ENCODE peak calls at places on chromosomes 11 and 22, in seven cellular contexts. V is activated CD4-positive, alpha-beta T cell treated with anti-CD3 and anti-CD28 coated beads for 36 hours; C is amniotic epithelial cell; W is stomach; T is AG08396; G is H54; Q is cardiac septum. E is an unnamed sample.

GRCh38 chr11:37858398-37858797 is 1260.4 kb upstream of the RAG2 start:
- DNase-seq in V (no peak), C (no peak), W (no peak), T (no peak), G (peak; percentile 1), Q (no peak), E (no peak)

GRCh38 chr11:45285289-45285828 is 782 bp downstream of the SYT13 start:
- DNase-seq in V (no peak), C (no peak), W (no peak), T (no peak), G (no peak), Q (no peak), E (no peak)

GRCh38 chr11:96292291-96293010 is 50.5 kb downstream of the MAML2 start:
- DNase-seq in V (no peak), C (no peak), W (no peak), T (no peak), G (no peak), Q (no peak), E (no peak)

GRCh38 chr11:116691779-116692178 is 81.0 kb downstream of the BUD13 start:
- DNase-seq in V (peak; percentile 77), C (no peak), W (peak; percentile 56), T (peak; percentile 78), G (peak; percentile 35), Q (no peak), E (peak; percentile 93)

GRCh38 chr11:122695076-122695620 is 39.6 kb downstream of the UBASH3B start:
- DNase-seq in V (no peak), C (peak; percentile 42), W (no peak), T (no peak), G (no peak), Q (no peak), E (no peak)

GRCh38 chr11:127003260-127003981 is 2.9 kb upstream of the KIRREL3 start:
- DNase-seq in V (peak; percentile 27), C (no peak), W (no peak), T (peak; percentile 80), G (no peak), Q (no peak), E (peak; percentile 86)

GRCh38 chr11:132980721-132981120 is 551.6 kb downstream of the OPCML start:
- DNase-seq in V (no peak), C (no peak), W (no peak), T (no peak), G (no peak), Q (no peak), E (no peak)

GRCh38 chr11:66333896-66334604 is 2.2 kb downstream of the RIN1 start:
- DNase-seq in V (no peak), C (no peak), W (no peak), T (no peak), G (no peak), Q (no peak), E (peak; percentile 57)

GRCh38 chr11:76783901-76784813 is 1.0 kb downstream of the TSKU start:
- DNase-seq in V (peak; percentile 29), C (peak; percentile 76), W (peak; percentile 56), T (peak; percentile 75), G (peak; percentile 79), Q (no peak), E (peak; percentile 98)

GRCh38 chr22:33049125-33049729 is 9.0 kb downstream of the SYN3 start:
- DNase-seq in V (peak; percentile 79), C (peak; percentile 53), W (peak; percentile 80), T (peak; percentile 87), G (peak; percentile 26), Q (peak; percentile 83), E (peak; percentile 95)

GRCh38 chr22:21106000-21106399 is 60.3 kb downstream of the LRRC74B start:
- DNase-seq in V (no peak), C (no peak), W (no peak), T (no peak), G (no peak), Q (no peak), E (no peak)

GRCh38 chr11:120137187-120137610 is 714 bp downstream of the TRIM29 start:
- DNase-seq in V (no peak), C (no peak), W (peak; percentile 23), T (no peak), G (no peak), Q (peak; percentile 69), E (no peak)

GRCh38 chr22:24695958-24696511 is 78.5 kb downstream of the PIWIL3 start:
- DNase-seq in V (no peak), C (peak; percentile 32), W (peak; percentile 47), T (peak; percentile 34), G (no peak), Q (no peak), E (peak; percentile 46)